ENCODE peak calls at places on chromosomes 12 and 14, in eight cellular contexts. U is stomach, L is breast epithelium, J is uterus, Y is Peyer's patch, A is K562, D is upper lobe of left lung, P is suprapubic skin. Q is an unnamed sample. For H3K4me1, the result is how much of the 10 kb centered on the place peaks cover.

GRCh38 chr14:36935976-36936678 is 236.3 kb downstream of the SLC25A21 start:
- DNase-seq in D (no peak), U (no peak), Y (no peak), P (no peak), L (no peak), A (no peak), J (no peak), Q (no peak)

GRCh38 chr12:86261142-86261541 is 5.0 kb upstream of the MGAT4C start:
- DNase-seq in D (no peak), U (no peak), L (no peak), J (no peak), Y (no peak), A (no peak), P (no peak), Q (no peak)

GRCh38 chr12:124395986-124396385 is 101.1 kb downstream of the RFLNA start:
- DNase-seq in D (no peak), U (no peak), J (no peak), A (no peak), P (no peak), Y (no peak), L (no peak), Q (no peak)

GRCh38 chr14:37262649-37263048 is 64.9 kb downstream of the MIPOL1 start:
- DNase-seq in U (no peak), Y (no peak), L (no peak), D (no peak), P (no peak), J (no peak), A (no peak), Q (no peak)

GRCh38 chr12:24661657-24662096 is 287.2 kb downstream of the BCAT1 start:
- DNase-seq in D (peak), L (no peak), Y (no peak), A (no peak), P (no peak), U (peak), J (no peak), Q (peak)

GRCh38 chr14:32696325-32697101 is 242.2 kb upstream of the NPAS3 start:
- DNase-seq in Y (no peak), A (no peak), U (no peak), J (no peak), L (no peak), P (no peak), D (no peak), Q (no peak)

GRCh38 chr12:16175893-16176292 is 101.6 kb downstream of the SLC15A5 start:
- DNase-seq in J (no peak), Y (no peak), D (no peak), A (no peak), U (no peak), P (no peak), L (no peak), Q (no peak)

GRCh38 chr12:131454418-131455217 is 256.3 kb upstream of the SFSWAP start:
- DNase-seq in P (no peak), U (peak), D (peak), Y (no peak), A (peak), J (no peak), L (no peak), Q (no peak)

GRCh38 chr12:14959463-14959862 is 1.9 kb downstream of the ARHGDIB start:
- DNase-seq in U (no peak), L (no peak), D (no peak), A (no peak), P (no peak), J (no peak), Y (no peak), Q (no peak)

GRCh38 chr12:17818931-17819330 is 271.1 kb downstream of the RERGL start:
- DNase-seq in U (no peak), D (no peak), A (no peak), J (no peak), L (no peak), Y (no peak), P (no peak), Q (no peak)

GRCh38 chr12:105223884-105224283 is 12.1 kb downstream of the APPL2 start:
- DNase-seq in D (no peak), A (no peak), U (no peak), J (no peak), Y (peak), P (no peak), L (no peak), Q (no peak)

GRCh38 chr12:116534341-116535121 is 24.6 kb upstream of the MAP1LC3B2 start:
- DNase-seq in P (no peak), D (no peak), Y (no peak), A (no peak), L (peak), U (no peak), J (peak), Q (no peak)

GRCh38 chr12:89073027-89073398 is 279.3 kb downstream of the DUSP6 start:
- DNase-seq in A (no peak), Y (no peak), D (no peak), L (no peak), U (no peak), J (no peak), P (no peak), Q (no peak)

GRCh38 chr12:80490329-80490728 is 46.3 kb downstream of the PTPRQ start:
- DNase-seq in D (no peak), U (no peak), J (no peak), P (no peak), L (no peak), A (no peak), Y (no peak), Q (no peak)

GRCh38 chr14:99699071-99699760 is 15.1 kb downstream of the CYP46A1 start:
- DNase-seq in L (no peak), A (no peak), Y (peak), P (peak), D (no peak), U (no peak), J (no peak), Q (no peak)

GRCh38 chr14:54652188-54652889 is 85.4 kb downstream of the SAMD4A start:
- DNase-seq in A (no peak), U (peak), P (peak), D (peak), L (peak), Y (peak), J (peak), Q (peak)

GRCh38 chr12:115956674-115957073 is 320.8 kb downstream of the MED13L start:
- DNase-seq in U (no peak), P (no peak), D (no peak), L (no peak), Y (no peak), J (no peak), A (no peak), Q (no peak)

GRCh38 chr12:121060149-121061001 is 21.3 kb upstream of the OASL start:
- DNase-seq in L (no peak), Y (peak), U (peak), A (peak), P (no peak), D (peak), J (no peak), Q (peak)

GRCh38 chr12:18250313-18250916 is 10.9 kb upstream of the PIK3C2G start:
- DNase-seq in D (no peak), L (no peak), A (peak), P (no peak), U (no peak), Y (peak), J (no peak), Q (no peak)

GRCh38 chr12:92304335-92305066 is 158.9 kb upstream of the BTG1 start:
- DNase-seq in A (no peak), L (no peak), U (no peak), P (no peak), J (no peak), D (no peak), Y (no peak), Q (no peak)

GRCh38 chr12:14416658-14417057 is 51.2 kb downstream of the ATF7IP start:
- DNase-seq in A (no peak), D (no peak), Y (no peak), P (no peak), L (no peak), J (no peak), U (no peak), Q (no peak)

GRCh38 chr14:22849212-22849819 is 12.9 kb downstream of the MMP14 start:
- DNase-seq in P (peak), A (no peak), U (peak), D (no peak), L (peak), J (peak), Y (peak), Q (peak)
- H3K4me1 ChIP-seq in P (half or more), A (under half), U (half or more), D (under half), L (under half), J (half or more), Y (under half), Q (under half)

DNA sequence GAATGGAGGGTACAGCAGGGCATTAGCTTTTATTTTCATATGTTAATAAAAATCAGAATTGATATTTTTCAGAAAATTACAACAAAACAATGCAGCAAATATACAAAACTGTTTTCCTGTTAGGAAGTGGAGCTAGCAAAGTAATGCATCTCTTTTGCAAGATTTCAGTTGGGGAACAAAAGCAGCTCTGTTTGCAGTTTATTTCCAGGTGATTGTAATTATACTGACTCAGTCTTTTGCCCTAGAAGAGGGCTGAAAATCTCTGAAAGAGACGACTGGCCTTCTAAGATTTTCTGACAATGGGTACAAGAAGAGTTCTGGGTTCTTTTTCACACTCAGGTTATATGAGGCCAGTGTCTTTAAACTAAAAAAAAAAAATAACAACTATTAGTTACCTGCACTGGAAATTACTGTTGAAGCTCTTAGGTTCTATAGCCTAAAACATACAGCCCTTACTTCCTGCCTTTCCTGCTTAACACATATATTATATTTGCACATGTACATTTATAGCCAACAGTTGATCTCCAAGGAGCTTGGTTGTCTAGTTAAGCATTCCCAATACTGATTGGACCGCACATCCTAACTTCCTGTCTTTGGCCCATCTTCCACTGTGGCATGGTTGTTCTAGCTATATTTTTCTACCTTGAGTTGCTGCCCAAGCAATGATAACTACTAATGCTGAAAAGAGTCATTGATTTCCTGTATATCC is 199.1 kb upstream of the KRR1 start:
- DNase-seq in J (no peak), L (no peak), P (no peak), A (no peak), D (no peak), U (no peak), Y (no peak), Q (no peak)
- TF ChIP-seq POLR2A in J (no peak), L (no peak), P (no peak), A (no peak), D (no peak), U (no peak), Y (no peak), Q (no peak)

DNA sequence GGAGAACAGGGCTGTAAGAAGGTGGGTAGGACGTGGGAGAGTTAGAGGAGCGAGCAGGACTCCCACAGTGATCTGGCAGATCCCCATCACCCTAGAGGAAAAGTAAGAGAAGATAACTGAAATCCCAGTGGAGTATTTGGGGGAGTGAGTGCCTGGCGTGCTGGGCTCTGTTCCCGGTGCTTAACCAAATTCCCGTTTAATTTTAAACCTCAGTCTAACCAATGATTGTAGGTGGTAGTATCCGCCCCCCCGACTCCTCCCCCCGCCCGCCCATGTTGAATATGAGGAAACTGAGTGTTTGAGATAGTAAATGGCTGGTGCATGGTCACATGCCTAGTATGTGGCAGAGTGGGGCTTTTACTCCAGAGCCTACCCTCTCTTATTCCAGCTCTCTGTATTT is 1.2 kb downstream of the TARBP2 start:
- DNase-seq in J (peak), U (no peak), P (no peak), L (no peak), Y (no peak), A (no peak), D (peak), Q (no peak)
- H3K4me1 ChIP-seq in J (under half), U (under half), P (half or more), L (under half), Y (under half), A (under half), D (under half), Q (under half)

GRCh38 chr12:12813120-12814101 is at the start of gene DDX47:
- DNase-seq in L (peak), U (peak), A (peak), P (peak), D (peak), Y (peak), J (peak), Q (peak)
- TF ChIP-seq POLR2A in L (peak), U (no peak), A (peak), P (peak), D (peak), Y (no peak), J (peak), Q (peak)

Q was measured in heart left ventricle.